ENCODE peak calls at places on chromosome 12, in four cellular contexts. M is ovary, N is fibroblast of the aortic adventitia, T is adrenal gland. B is an unnamed sample.

GRCh38 chr12:59036973-59037807 is 116.9 kb upstream of the LRIG3 start:
- DNase-seq in M (no peak), N (peak), T (no peak), B (no peak)

GRCh38 chr12:684416-684815 is 21.2 kb upstream of the NINJ2 start:
- DNase-seq in M (no peak), N (no peak), T (no peak), B (no peak)

GRCh38 chr12:109612975-109613502 is 39.4 kb downstream of the MVK start:
- DNase-seq in M (no peak), N (peak), T (no peak), B (no peak)

GRCh38 chr12:15256760-15257159 is 35.5 kb upstream of the RERG start:
- DNase-seq in M (no peak), N (peak), T (peak), B (no peak)

GRCh38 chr12:121958521-121959240 is 40.3 kb downstream of the CFAP251 start:
- DNase-seq in M (no peak), N (peak), T (no peak), B (no peak)

GRCh38 chr12:87953257-87953860 is 75.8 kb downstream of the C12orf50 start:
- DNase-seq in M (no peak), N (peak), T (peak), B (peak)

GRCh38 chr12:110931315-110931728 is 10.9 kb upstream of the MYL2 start:
- DNase-seq in M (no peak), N (no peak), T (peak), B (no peak)

GRCh38 chr12:14850929-14851663 is 7.8 kb upstream of the ART4 start:
- DNase-seq in M (no peak), N (no peak), T (no peak), B (no peak)

GRCh38 chr12:96047621-96048211 is 12.3 kb upstream of the LTA4H start:
- DNase-seq in M (no peak), N (peak), T (peak), B (no peak)

GRCh38 chr12:101670007-101670671 is 27.3 kb upstream of the CHPT1 start:
- DNase-seq in M (no peak), N (peak), T (peak), B (peak)

GRCh38 chr12:59283012-59283411 is 312.8 kb upstream of the SLC16A7 start:
- DNase-seq in M (no peak), N (no peak), T (no peak), B (no peak)

GRCh38 chr12:12004524-12004923 is 66.2 kb upstream of the BCL2L14 start:
- DNase-seq in M (no peak), N (no peak), T (no peak), B (no peak)

GRCh38 chr12:7917392-7918267 is 18.4 kb downstream of the SLC2A3 start:
- DNase-seq in M (no peak), N (no peak), T (no peak), B (no peak)

GRCh38 chr12:52082988-52083637 is 3.6 kb downstream of the SMIM41 start:
- DNase-seq in M (peak), N (peak), T (peak), B (peak)

GRCh38 chr12:131388164-131388795 is 322.6 kb upstream of the SFSWAP start:
- DNase-seq in M (no peak), N (no peak), T (no peak), B (no peak)

GRCh38 chr12:114400925-114401324 is 5.0 kb downstream of the TBX5 start:
- DNase-seq in M (no peak), N (no peak), T (no peak), B (no peak)

GRCh38 chr12:68410018-68410650 is 78.0 kb upstream of the MDM1 start:
- DNase-seq in M (no peak), N (no peak), T (no peak), B (no peak)

GRCh38 chr12:75823475-75823874 is 208.1 kb downstream of the PHLDA1 start:
- DNase-seq in M (no peak), N (no peak), T (no peak), B (no peak)

GRCh38 chr12:98151105-98151504 is 364.3 kb upstream of the TMPO start:
- DNase-seq in M (no peak), N (no peak), T (no peak), B (no peak)

GRCh38 chr12:4273651-4274395 is at the start of gene CCND2:
- DNase-seq in M (peak), N (peak), T (peak), B (peak)

GRCh38 chr12:88782357-88782756 is 202.1 kb upstream of the KITLG start:
- DNase-seq in M (no peak), N (peak), T (no peak), B (no peak)

GRCh38 chr12:89768586-89769482 is 60.2 kb upstream of the ATP2B1 start:
- DNase-seq in M (no peak), N (peak), T (no peak), B (no peak)

GRCh38 chr12:121955258-121956040 is 37.1 kb downstream of the CFAP251 start:
- DNase-seq in M (no peak), N (peak), T (peak), B (no peak)

GRCh38 chr12:46224401-46224800 is 44.4 kb downstream of the SLC38A1 start:
- DNase-seq in M (no peak), N (peak), T (peak), B (no peak)

GRCh38 chr12:132423251-132424117 is 66.5 kb upstream of the FBRSL1 start:
- DNase-seq in M (no peak), N (no peak), T (no peak), B (no peak)

GRCh38 chr12:42587564-42588307 is 1.8 kb downstream of the PRICKLE1 start:
- DNase-seq in M (no peak), N (peak), T (no peak), B (no peak)

GRCh38 chr12:8658361-8658760 is 4.3 kb downstream of the MFAP5 start:
- DNase-seq in M (no peak), N (peak), T (no peak), B (no peak)

GRCh38 chr12:121334513-121335343 is 17.5 kb downstream of the ANAPC5 start:
- DNase-seq in M (no peak), N (peak), T (peak), B (peak)

GRCh38 chr12:47819902-47820630 is at the start of gene HDAC7:
- DNase-seq in M (peak), N (peak), T (peak), B (peak)

GRCh38 chr12:47818007-47818376 is 1.7 kb downstream of the HDAC7 start:
- DNase-seq in M (no peak), N (no peak), T (no peak), B (no peak)

GRCh38 chr12:47819544-47819901 is 180 bp downstream of the HDAC7 start:
- DNase-seq in M (no peak), N (no peak), T (no peak), B (no peak)

GRCh38 chr12:47818382-47818700 is 1.4 kb downstream of the HDAC7 start:
- DNase-seq in M (no peak), N (no peak), T (no peak), B (no peak)

DNA sequence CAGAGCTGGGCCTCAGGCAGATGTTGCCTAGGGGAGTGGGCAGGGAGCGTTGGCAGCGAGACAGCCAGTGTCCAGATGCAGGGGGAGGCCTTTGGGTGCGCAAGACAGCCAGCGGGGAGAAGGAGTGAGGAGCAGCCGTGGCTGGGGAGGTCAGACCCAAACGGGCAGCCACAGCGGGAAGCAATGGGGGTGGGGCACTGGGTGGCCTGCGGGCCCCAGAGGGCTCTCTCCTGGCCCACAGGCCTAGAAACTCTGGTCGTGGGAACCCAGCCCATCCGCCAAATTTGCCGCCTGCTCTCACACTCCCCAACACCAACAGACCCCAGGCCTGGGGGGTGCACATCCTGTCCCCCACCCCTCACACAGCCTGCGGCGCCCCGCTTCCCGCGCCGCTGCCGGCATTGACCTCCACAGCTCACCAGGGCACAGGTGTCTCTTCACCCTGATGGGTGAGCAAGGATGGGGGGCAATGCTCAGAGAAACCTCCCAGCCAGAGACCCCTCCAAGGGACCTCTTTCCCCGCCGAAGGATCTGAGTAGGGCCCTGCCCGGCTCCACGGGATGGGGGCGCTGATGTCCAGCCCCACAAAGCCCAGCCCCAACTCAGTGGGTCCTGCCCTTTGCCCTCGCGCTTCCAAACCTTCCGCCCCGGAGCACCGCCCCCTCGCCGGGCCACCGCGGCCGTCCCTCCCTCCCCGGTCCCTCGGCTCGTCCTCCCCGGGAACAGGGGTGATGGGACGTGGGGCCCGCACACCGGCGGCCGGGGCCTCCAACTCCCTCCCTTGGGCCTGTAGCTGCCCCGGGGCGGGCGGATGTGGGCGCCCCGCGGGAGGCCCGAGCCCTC is 781 bp downstream of the HDAC7 start:
- DNase-seq in M (peak), N (no peak), T (peak), B (peak)
- TF ChIP-seq CTCF in M (no peak), N (peak), T (no peak), B (no peak)

DNA sequence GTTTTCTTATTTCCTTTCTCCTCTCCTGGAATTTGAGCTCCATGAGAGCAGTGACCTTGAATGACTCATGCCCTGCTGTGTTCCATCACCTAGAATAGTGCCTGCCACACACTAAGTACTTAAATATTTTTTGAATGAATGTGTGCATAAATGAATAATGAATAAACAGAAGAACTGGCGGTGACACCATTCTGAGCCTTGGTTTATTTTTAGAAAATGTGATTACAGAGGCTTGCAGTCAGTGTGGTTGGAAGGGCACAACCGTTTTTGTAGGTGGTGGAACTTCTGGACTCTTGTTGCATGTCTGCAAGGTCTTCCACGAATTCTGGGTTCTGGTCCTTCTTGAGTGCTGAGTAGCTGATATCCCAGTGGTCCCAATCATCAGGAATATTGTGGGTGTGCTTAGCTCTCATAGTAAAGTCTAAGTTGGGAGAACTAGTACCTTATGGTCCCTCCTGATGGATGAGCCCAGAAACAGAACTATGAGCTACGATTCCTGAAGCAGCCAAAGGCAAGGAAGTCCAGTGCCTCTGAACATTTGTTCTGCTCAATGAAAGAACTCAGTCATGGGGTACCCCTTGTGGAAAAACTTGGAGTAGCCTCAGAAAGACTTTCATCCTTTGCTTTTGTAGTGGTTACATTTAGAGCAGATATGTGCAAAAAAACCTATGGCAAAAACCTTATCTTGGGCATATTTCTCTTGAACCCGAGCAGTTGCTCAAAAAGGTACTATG is 28.8 kb upstream of the BHLHE41 start:
- DNase-seq in M (no peak), N (peak), T (peak), B (no peak)
- TF ChIP-seq CTCF in M (no peak), N (peak), T (no peak), B (peak)

GRCh38 chr12:16385779-16386646 is 38.6 kb downstream of the MGST1 start:
- DNase-seq in M (no peak), N (peak), T (peak), B (peak)
- TF ChIP-seq CTCF in M (no peak), N (peak), T (peak), B (no peak)

GRCh38 chr12:85627584-85627983 is 208.6 kb downstream of the RASSF9 start:
- DNase-seq in M (no peak), N (peak), T (no peak), B (no peak)
- TF ChIP-seq CTCF in M (no peak), N (no peak), T (no peak), B (no peak)

GRCh38 chr12:47547077-47547476 is 158.8 kb downstream of the RPAP3 start:
- DNase-seq in M (no peak), N (peak), T (peak), B (peak)
- TF ChIP-seq CTCF in M (no peak), N (peak), T (peak), B (no peak)

DNA sequence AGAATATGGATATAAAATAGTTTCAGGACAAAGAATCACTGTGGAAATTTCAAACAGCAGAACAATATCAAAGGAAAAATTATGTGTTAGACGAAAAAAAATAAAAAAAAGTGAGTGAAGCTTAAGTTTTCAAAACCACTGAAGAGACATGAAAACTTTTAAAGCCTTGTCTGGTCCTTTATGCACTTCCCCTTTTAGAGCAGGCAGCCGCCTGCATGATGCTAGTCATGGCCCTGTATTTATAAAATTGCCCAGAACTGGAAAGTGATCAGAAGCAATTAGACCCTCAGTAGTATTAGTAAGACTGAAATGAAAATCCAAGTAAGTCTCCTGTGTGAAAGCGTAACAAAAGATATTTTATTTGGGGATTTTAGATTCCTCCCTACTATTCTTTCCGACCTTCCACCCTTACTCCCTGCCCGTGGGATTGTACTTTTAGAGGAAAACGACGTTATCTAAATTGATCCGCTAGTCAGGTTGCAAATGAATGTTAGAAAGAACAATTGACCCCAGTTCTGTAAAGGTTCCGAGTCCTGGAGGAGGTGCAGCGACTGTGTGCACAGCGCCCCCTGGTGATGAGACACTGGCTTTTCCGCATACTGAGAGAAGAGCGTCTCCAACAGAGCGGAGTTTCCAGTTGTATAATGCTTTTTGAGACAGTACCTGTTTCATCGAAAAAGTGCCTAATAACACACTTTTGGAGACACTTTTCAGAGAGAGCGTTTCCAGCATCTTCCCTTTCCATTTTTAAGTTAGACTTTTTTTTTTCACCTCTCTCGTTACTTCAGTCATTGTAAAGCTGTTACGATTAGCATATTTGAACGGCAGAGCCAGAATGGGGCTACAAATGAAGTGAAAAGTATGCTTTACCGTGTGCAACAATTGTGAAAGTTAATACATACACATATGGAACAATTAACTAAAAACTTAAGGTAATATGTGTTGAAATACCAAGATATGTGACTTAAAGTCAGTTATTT is 12.4 kb downstream of the MGST1 start:
- DNase-seq in M (no peak), N (peak), T (peak), B (peak)
- TF ChIP-seq CTCF in M (no peak), N (peak), T (peak), B (peak)

DNA sequence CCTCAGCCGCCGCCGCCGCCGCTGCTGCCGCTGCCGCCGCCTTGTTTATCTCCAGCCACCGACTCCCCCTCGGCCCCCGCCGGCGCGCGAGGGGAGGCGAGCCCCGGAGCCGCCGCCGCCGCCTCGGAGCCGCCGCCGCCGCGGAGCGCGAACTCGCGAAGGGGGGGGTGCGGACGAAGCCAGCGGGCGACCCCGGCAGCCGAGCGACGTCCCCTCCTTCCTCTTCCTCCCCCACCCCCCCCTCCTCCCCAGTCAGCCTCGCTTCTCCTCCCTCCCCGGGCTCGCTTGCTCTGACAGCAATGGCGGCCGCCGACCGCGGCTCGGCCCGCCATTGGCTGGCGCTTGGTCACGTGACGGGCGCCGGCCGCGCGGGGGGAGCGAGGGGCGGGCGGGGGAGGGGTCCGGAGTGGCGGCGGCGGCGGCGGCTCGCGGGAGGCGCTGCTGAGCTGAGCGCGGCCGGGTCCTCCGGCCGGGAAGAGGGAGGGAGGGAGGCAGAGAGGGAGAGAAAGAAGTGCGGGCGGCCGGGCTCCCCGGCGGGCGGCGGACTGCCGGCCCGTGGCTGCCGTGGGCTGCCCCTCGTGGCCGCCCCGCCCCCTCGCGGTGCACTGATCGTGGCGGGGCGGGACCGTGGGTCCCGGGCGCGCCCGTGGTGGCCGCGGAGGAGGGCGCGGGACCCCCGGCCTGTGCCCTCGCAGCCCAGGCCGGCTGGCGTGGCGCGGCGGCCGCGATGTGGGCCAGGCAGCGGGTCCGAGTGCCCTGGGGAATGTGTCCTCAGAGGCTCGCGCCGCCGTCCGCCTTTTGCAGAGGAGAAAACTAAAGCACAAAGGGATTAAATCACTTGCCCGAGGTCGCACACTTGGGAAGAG is at the start of gene MED13L:
- DNase-seq in M (peak), N (peak), T (peak), B (peak)
- TF ChIP-seq CTCF in M (peak), N (peak), T (no peak), B (peak)

GRCh38 chr12:6751767-6752166 is 1.2 kb downstream of the MLF2 start:
- DNase-seq in M (peak), N (no peak), T (no peak), B (no peak)

GRCh38 chr12:6754406-6754805 is 1.5 kb upstream of the MLF2 start:
- DNase-seq in M (no peak), N (no peak), T (no peak), B (no peak)

GRCh38 chr12:6752181-6752930 is 585 bp downstream of the MLF2 start:
- DNase-seq in M (no peak), N (peak), T (peak), B (peak)

GRCh38 chr12:6752931-6753771 is at the start of gene MLF2:
- DNase-seq in M (peak), N (peak), T (peak), B (peak)

DNA sequence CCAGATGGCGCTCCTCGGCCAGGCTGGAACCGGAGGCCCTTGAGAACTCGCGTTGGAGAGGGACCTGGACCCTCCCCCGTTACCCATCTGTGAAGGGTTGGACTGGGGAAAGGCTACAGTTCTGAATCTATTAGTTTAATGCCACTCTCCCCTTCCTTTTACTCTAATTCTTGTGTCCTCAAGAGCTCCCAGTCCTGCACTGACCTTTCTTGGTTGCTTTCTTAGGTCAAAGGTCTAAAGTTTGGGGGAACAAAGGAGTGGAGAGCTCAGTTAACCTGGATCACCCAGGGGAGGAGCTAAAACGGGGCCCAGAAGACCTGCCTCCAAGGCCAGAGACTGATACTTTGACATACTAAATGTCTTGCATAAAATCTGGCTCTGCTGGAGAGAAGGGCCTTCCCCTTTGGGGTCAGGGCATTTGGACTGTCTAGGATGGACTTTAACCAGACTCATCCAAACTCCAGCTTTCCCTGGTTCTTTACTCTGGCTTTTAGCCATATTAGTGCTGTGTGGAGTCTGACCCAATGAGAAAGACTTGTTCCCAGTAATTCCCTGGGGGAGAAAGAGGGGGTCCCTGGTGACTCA is 923 bp upstream of the MLF2 start:
- DNase-seq in M (no peak), N (no peak), T (peak), B (no peak)
- TF ChIP-seq CTCF in M (peak), N (peak), T (peak), B (no peak)

B was measured in endothelial cell.